ENCODE peak calls at places on chromosomes 6 and 20, in seven cellular contexts. One of them, this sample, is unnamed. For H3K9me3, the result is how much of the 10 kb centered on the place peaks cover.

GRCh38 chr6:129345890-129346289 is 364.1 kb downstream of the ARHGAP18 start:
- DNase-seq in endodermal cell: no peak
- DNase-seq in astrocyte: peak
- DNase-seq in HCT116: no peak
- DNase-seq in H9: no peak
- DNase-seq in K562: no peak
- DNase-seq in fibroblast of lung: peak
- DNase-seq in this sample: no peak

GRCh38 chr6:31780507-31781243 is 3.5 kb upstream of the VWA7 start:
- DNase-seq in K562: no peak
- DNase-seq in HCT116: no peak
- DNase-seq in H9: no peak
- DNase-seq in fibroblast of lung: no peak
- DNase-seq in astrocyte: no peak
- DNase-seq in endodermal cell: no peak
- DNase-seq in this sample: no peak

GRCh38 chr6:119311514-119312142 is 37.9 kb downstream of the MAN1A1 start:
- DNase-seq in endodermal cell: no peak
- DNase-seq in astrocyte: no peak
- DNase-seq in H9: no peak
- DNase-seq in HCT116: no peak
- DNase-seq in K562: peak
- DNase-seq in fibroblast of lung: no peak
- DNase-seq in this sample: no peak

GRCh38 chr6:148415511-148416286 is 73.1 kb downstream of the SASH1 start:
- DNase-seq in K562: no peak
- DNase-seq in astrocyte: no peak
- DNase-seq in HCT116: no peak
- DNase-seq in fibroblast of lung: no peak
- DNase-seq in endodermal cell: no peak
- DNase-seq in H9: no peak
- DNase-seq in this sample: no peak

GRCh38 chr6:119871520-119871919 is 522.0 kb upstream of the MAN1A1 start:
- DNase-seq in fibroblast of lung: no peak
- DNase-seq in HCT116: no peak
- DNase-seq in H9: no peak
- DNase-seq in endodermal cell: no peak
- DNase-seq in astrocyte: no peak
- DNase-seq in K562: no peak
- DNase-seq in this sample: no peak

GRCh38 chr6:70210462-70210861 is 92.4 kb downstream of the COL9A1 start:
- DNase-seq in endodermal cell: no peak
- DNase-seq in fibroblast of lung: peak
- DNase-seq in K562: no peak
- DNase-seq in H9: no peak
- DNase-seq in astrocyte: no peak
- DNase-seq in HCT116: no peak
- DNase-seq in this sample: no peak

GRCh38 chr20:41386502-41387427 is 20.1 kb upstream of the EMILIN3 start:
- DNase-seq in astrocyte: no peak
- DNase-seq in K562: no peak
- DNase-seq in H9: no peak
- DNase-seq in endodermal cell: no peak
- DNase-seq in HCT116: no peak
- DNase-seq in fibroblast of lung: peak
- DNase-seq in this sample: no peak

GRCh38 chr6:159083146-159083545 is 38.4 kb upstream of the TAGAP start:
- DNase-seq in H9: no peak
- DNase-seq in HCT116: no peak
- DNase-seq in astrocyte: no peak
- DNase-seq in K562: no peak
- DNase-seq in fibroblast of lung: no peak
- DNase-seq in endodermal cell: no peak
- DNase-seq in this sample: no peak

GRCh38 chr6:16476861-16477260 is 238.5 kb downstream of the GMPR start:
- DNase-seq in fibroblast of lung: no peak
- DNase-seq in HCT116: no peak
- DNase-seq in K562: no peak
- DNase-seq in endodermal cell: no peak
- DNase-seq in astrocyte: no peak
- DNase-seq in H9: no peak
- DNase-seq in this sample: no peak

GRCh38 chr6:36769676-36770499 is 69.4 kb downstream of the CPNE5 start:
- DNase-seq in astrocyte: peak
- DNase-seq in H9: no peak
- DNase-seq in fibroblast of lung: peak
- DNase-seq in endodermal cell: peak
- DNase-seq in HCT116: no peak
- DNase-seq in K562: no peak
- DNase-seq in this sample: no peak

GRCh38 chr6:155154158-155154830 is 109.5 kb upstream of the CLDN20 start:
- DNase-seq in HCT116: no peak
- DNase-seq in K562: peak
- DNase-seq in H9: no peak
- DNase-seq in fibroblast of lung: peak
- DNase-seq in astrocyte: peak
- DNase-seq in endodermal cell: no peak
- DNase-seq in this sample: peak

GRCh38 chr20:38260378-38261053 is at the start of gene KIAA1755:
- DNase-seq in K562: peak
- DNase-seq in HCT116: no peak
- DNase-seq in fibroblast of lung: no peak
- DNase-seq in astrocyte: no peak
- DNase-seq in H9: peak
- DNase-seq in endodermal cell: peak
- DNase-seq in this sample: no peak

GRCh38 chr20:33277471-33278441 is 5.3 kb upstream of the BPIFB1 start:
- DNase-seq in endodermal cell: no peak
- DNase-seq in fibroblast of lung: no peak
- DNase-seq in astrocyte: no peak
- DNase-seq in HCT116: no peak
- DNase-seq in K562: no peak
- DNase-seq in H9: no peak
- DNase-seq in this sample: no peak

GRCh38 chr6:84193140-84193708 is 34.2 kb downstream of the CEP162 start:
- DNase-seq in endodermal cell: no peak
- DNase-seq in H9: no peak
- DNase-seq in HCT116: peak
- DNase-seq in K562: no peak
- DNase-seq in astrocyte: peak
- DNase-seq in fibroblast of lung: peak
- DNase-seq in this sample: no peak

GRCh38 chr20:52524865-52525264 is 333.3 kb upstream of the ZFP64 start:
- DNase-seq in endodermal cell: no peak
- DNase-seq in K562: no peak
- DNase-seq in H9: no peak
- DNase-seq in astrocyte: peak
- DNase-seq in fibroblast of lung: no peak
- DNase-seq in HCT116: no peak
- DNase-seq in this sample: no peak

GRCh38 chr6:142885182-142885867 is 59.7 kb downstream of the HIVEP2 start:
- DNase-seq in endodermal cell: peak
- DNase-seq in H9: peak
- DNase-seq in K562: no peak
- DNase-seq in HCT116: peak
- DNase-seq in astrocyte: peak
- DNase-seq in fibroblast of lung: peak
- DNase-seq in this sample: no peak

GRCh38 chr6:157019115-157019628 is 242.0 kb downstream of the ARID1B start:
- DNase-seq in HCT116: no peak
- DNase-seq in fibroblast of lung: no peak
- DNase-seq in H9: peak
- DNase-seq in K562: no peak
- DNase-seq in endodermal cell: no peak
- DNase-seq in astrocyte: no peak
- DNase-seq in this sample: no peak

GRCh38 chr6:44309092-44309491 is 4.1 kb downstream of the AARS2 start:
- DNase-seq in endodermal cell: no peak
- DNase-seq in HCT116: no peak
- DNase-seq in H9: no peak
- DNase-seq in K562: no peak
- DNase-seq in fibroblast of lung: peak
- DNase-seq in astrocyte: peak
- DNase-seq in this sample: no peak

GRCh38 chr6:46653439-46653942 is 716 bp downstream of the SLC25A27 start:
- DNase-seq in endodermal cell: no peak
- DNase-seq in HCT116: no peak
- DNase-seq in H9: no peak
- DNase-seq in astrocyte: no peak
- DNase-seq in fibroblast of lung: no peak
- DNase-seq in K562: no peak
- DNase-seq in this sample: no peak

GRCh38 chr6:105624055-105624454 is 221.2 kb upstream of the PREP start:
- DNase-seq in astrocyte: no peak
- DNase-seq in H9: no peak
- DNase-seq in K562: no peak
- DNase-seq in fibroblast of lung: no peak
- DNase-seq in HCT116: no peak
- DNase-seq in endodermal cell: no peak
- DNase-seq in this sample: no peak

GRCh38 chr20:49468412-49468811 is 14.1 kb downstream of the KCNB1 start:
- DNase-seq in HCT116: no peak
- DNase-seq in endodermal cell: no peak
- DNase-seq in astrocyte: no peak
- DNase-seq in H9: no peak
- DNase-seq in K562: no peak
- DNase-seq in fibroblast of lung: no peak
- DNase-seq in this sample: no peak

GRCh38 chr20:47982574-47983360 is 197.5 kb upstream of the SULF2 start:
- DNase-seq in H9: no peak
- DNase-seq in astrocyte: no peak
- DNase-seq in HCT116: no peak
- DNase-seq in K562: peak
- DNase-seq in fibroblast of lung: no peak
- DNase-seq in endodermal cell: peak
- DNase-seq in this sample: no peak

GRCh38 chr6:128519132-128519930 is 1.1 kb downstream of the PTPRK start:
- DNase-seq in endodermal cell: peak
- DNase-seq in H9: peak
- DNase-seq in astrocyte: peak
- DNase-seq in HCT116: no peak
- DNase-seq in K562: no peak
- DNase-seq in fibroblast of lung: peak
- DNase-seq in this sample: peak

DNA sequence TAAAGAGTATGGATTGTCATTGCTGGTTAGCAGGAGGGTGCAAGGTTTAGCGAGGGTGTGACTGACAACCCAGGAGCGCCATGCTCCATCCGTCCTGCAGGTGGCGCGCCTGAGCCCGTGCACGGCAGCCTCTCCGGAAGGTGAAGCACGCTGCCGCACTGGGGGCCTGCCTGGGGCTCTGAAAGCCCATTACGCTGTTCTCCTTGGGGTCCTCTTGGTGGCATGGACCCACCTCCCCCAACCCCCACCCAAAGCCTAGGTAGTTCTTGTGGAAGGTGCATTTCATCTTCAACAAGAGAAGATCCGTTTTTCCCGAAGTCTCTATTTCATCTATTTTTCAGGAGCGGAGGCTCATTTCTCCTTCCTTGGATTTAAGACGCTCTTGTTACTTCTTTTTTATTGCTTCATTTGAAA is 197.4 kb upstream of the KCNG1 start:
- DNase-seq in HCT116: no peak
- DNase-seq in K562: peak
- DNase-seq in fibroblast of lung: peak
- DNase-seq in astrocyte: no peak
- DNase-seq in endodermal cell: peak
- DNase-seq in H9: peak
- DNase-seq in this sample: peak
- H3K9me3 ChIP-seq in HCT116: under half
- H3K9me3 ChIP-seq in K562: under half
- H3K9me3 ChIP-seq in fibroblast of lung: under half
- H3K9me3 ChIP-seq in astrocyte: under half
- H3K9me3 ChIP-seq in endodermal cell: half or more
- H3K9me3 ChIP-seq in H9: under half
- H3K9me3 ChIP-seq in this sample: under half

GRCh38 chr6:104522533-104522932 is 337.2 kb downstream of the HACE1 start:
- DNase-seq in astrocyte: no peak
- DNase-seq in endodermal cell: no peak
- DNase-seq in fibroblast of lung: no peak
- DNase-seq in H9: no peak
- DNase-seq in HCT116: no peak
- DNase-seq in K562: no peak
- DNase-seq in this sample: no peak

GRCh38 chr6:104525677-104526322 is 333.9 kb downstream of the HACE1 start:
- DNase-seq in endodermal cell: peak
- DNase-seq in HCT116: peak
- DNase-seq in H9: peak
- DNase-seq in astrocyte: peak
- DNase-seq in fibroblast of lung: peak
- DNase-seq in K562: peak
- DNase-seq in this sample: peak

GRCh38 chr6:104527311-104527710 is 332.4 kb downstream of the HACE1 start:
- DNase-seq in H9: no peak
- DNase-seq in fibroblast of lung: no peak
- DNase-seq in endodermal cell: no peak
- DNase-seq in astrocyte: no peak
- DNase-seq in K562: no peak
- DNase-seq in HCT116: no peak
- DNase-seq in this sample: no peak

GRCh38 chr6:104527761-104528415 is 331.8 kb downstream of the HACE1 start:
- DNase-seq in astrocyte: peak
- DNase-seq in endodermal cell: peak
- DNase-seq in K562: peak
- DNase-seq in fibroblast of lung: peak
- DNase-seq in HCT116: no peak
- DNase-seq in H9: peak
- DNase-seq in this sample: peak

GRCh38 chr6:104526383-104526782 is 333.3 kb downstream of the HACE1 start:
- DNase-seq in endodermal cell: no peak
- DNase-seq in HCT116: no peak
- DNase-seq in astrocyte: no peak
- DNase-seq in H9: no peak
- DNase-seq in K562: no peak
- DNase-seq in fibroblast of lung: no peak
- DNase-seq in this sample: no peak
- H3K9ac ChIP-seq in endodermal cell: no peak
- H3K9ac ChIP-seq in HCT116: no peak
- H3K9ac ChIP-seq in astrocyte: peak
- H3K9ac ChIP-seq in H9: no peak
- H3K9ac ChIP-seq in K562: no peak
- H3K9ac ChIP-seq in fibroblast of lung: no peak
- H3K9ac ChIP-seq in this sample: no peak

GRCh38 chr6:22910370-22910769 is 341.0 kb downstream of the HDGFL1 start:
- DNase-seq in endodermal cell: no peak
- DNase-seq in astrocyte: no peak
- DNase-seq in H9: no peak
- DNase-seq in fibroblast of lung: no peak
- DNase-seq in K562: no peak
- DNase-seq in HCT116: no peak
- DNase-seq in this sample: no peak
- H3K9me3 ChIP-seq in endodermal cell: under half
- H3K9me3 ChIP-seq in astrocyte: under half
- H3K9me3 ChIP-seq in H9: under half
- H3K9me3 ChIP-seq in fibroblast of lung: under half
- H3K9me3 ChIP-seq in K562: under half
- H3K9me3 ChIP-seq in HCT116: under half
- H3K9me3 ChIP-seq in this sample: under half

DNA sequence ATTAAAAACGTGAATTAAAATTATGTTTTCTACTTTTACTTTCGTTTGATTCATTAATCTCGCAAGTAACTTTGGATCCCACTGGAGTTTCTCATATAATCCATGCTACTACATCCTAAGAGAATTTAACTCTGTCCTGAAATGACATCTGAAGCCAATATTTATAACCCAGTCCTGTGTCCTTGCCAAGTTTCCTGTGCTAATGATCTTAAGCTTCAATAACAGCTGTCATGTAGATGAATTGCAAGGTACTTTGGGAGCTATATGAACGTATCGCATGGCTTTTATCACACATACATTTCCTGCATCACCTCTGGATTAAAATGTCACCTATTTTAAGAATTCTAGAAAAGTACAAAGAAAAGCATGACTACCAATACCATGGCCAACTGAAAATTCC is 833.8 kb upstream of the CITED2 start:
- DNase-seq in endodermal cell: no peak
- DNase-seq in HCT116: no peak
- DNase-seq in fibroblast of lung: no peak
- DNase-seq in H9: no peak
- DNase-seq in K562: no peak
- DNase-seq in astrocyte: peak
- DNase-seq in this sample: no peak
- H3K9ac ChIP-seq in endodermal cell: no peak
- H3K9ac ChIP-seq in HCT116: no peak
- H3K9ac ChIP-seq in fibroblast of lung: no peak
- H3K9ac ChIP-seq in H9: no peak
- H3K9ac ChIP-seq in K562: no peak
- H3K9ac ChIP-seq in astrocyte: no peak
- H3K9ac ChIP-seq in this sample: no peak